ENCODE peak calls at places on chromosomes 7 and 10, in nine cellular contexts. D is myocyte; M is EL; X is HuH-7.5; S is activated CD8-positive, alpha-beta T cell treated with anti-CD3 and anti-CD28 coated beads for 36 hours; R is NCI-H1105; B is ELR; W is epithelial cell of esophagus; C is left colon. Q is an unnamed sample.
A peak's percentile ranks its signal among the peaks of the same experiment; 100 is the strongest.

GRCh38 chr10:63940277-63940972 is 419.2 kb downstream of the REEP3 start:
- DNase-seq in C (no peak), X (no peak), S (no peak), R (no peak), D (no peak), M (no peak), W (no peak), B (no peak), Q (no peak)

GRCh38 chr10:15365690-15366089 is 5.4 kb downstream of the FAM171A1 start:
- DNase-seq in X (no peak), M (no peak), S (no peak), D (no peak), B (no peak), W (no peak), R (no peak), C (no peak), Q (no peak)

GRCh38 chr7:111711426-111712065 is 149.3 kb upstream of the IMMP2L start:
- DNase-seq in S (no peak), M (peak; percentile 25), B (peak; percentile 26), W (no peak), D (peak; percentile 53), R (no peak), X (no peak), C (no peak), Q (no peak)

GRCh38 chr10:13936826-13937225 is 350.1 kb downstream of the PRPF18 start:
- DNase-seq in B (no peak), W (no peak), C (no peak), X (no peak), M (no peak), D (no peak), S (no peak), R (no peak), Q (no peak)

GRCh38 chr10:128924918-128925317 is 542.1 kb upstream of the MGMT start:
- DNase-seq in R (no peak), S (no peak), M (no peak), C (no peak), W (no peak), X (no peak), D (no peak), B (no peak), Q (no peak)

GRCh38 chr10:98980353-98980752 is 255.3 kb downstream of the HPSE2 start:
- DNase-seq in X (no peak), W (no peak), C (no peak), R (no peak), B (no peak), M (no peak), D (no peak), S (no peak), Q (no peak)

GRCh38 chr10:61313460-61313859 is 139.7 kb downstream of the TMEM26 start:
- DNase-seq in M (peak; percentile 24), C (no peak), R (no peak), D (no peak), S (no peak), B (no peak), X (no peak), W (no peak), Q (no peak)

GRCh38 chr10:3619276-3619675 is 165.7 kb downstream of the KLF6 start:
- DNase-seq in M (no peak), C (no peak), R (peak; percentile 40), D (no peak), X (no peak), S (no peak), W (no peak), B (no peak), Q (no peak)

Q was measured in MCF 10A.